ENCODE peak calls at places on chromosomes 1 and 21, in seven cellular contexts. Z, A, K, H, Q, P and W are unnamed samples. For H3K27me3, the result is how much of the 10 kb centered on the place peaks cover.

GRCh38 chr1:206115791-206116190 is 1.4 kb downstream of the AVPR1B start:
- DNase-seq in Z (no peak), A (no peak), K (no peak), H (no peak), Q (no peak), P (no peak), W (no peak)

GRCh38 chr21:34886554-34887385 is 162.3 kb downstream of the RUNX1 start:
- DNase-seq in Z (peak), A (no peak), K (no peak), H (peak), Q (peak), P (no peak), W (no peak)

GRCh38 chr1:43774359-43774758 is 67.0 kb downstream of the ST3GAL3 start:
- DNase-seq in Z (no peak), A (no peak), K (no peak), H (no peak), Q (no peak), P (no peak), W (no peak)

GRCh38 chr1:235942625-235942934 is 75.9 kb upstream of the LYST start:
- DNase-seq in Z (no peak), A (no peak), K (peak), H (no peak), Q (no peak), P (no peak), W (no peak)

GRCh38 chr1:27368872-27369703 is 2.3 kb upstream of the MAP3K6 start:
- DNase-seq in Z (no peak), A (no peak), K (no peak), H (no peak), Q (no peak), P (no peak), W (no peak)

GRCh38 chr1:54624466-54625464 is 1.4 kb upstream of the FAM151A start:
- DNase-seq in Z (no peak), A (no peak), K (no peak), H (peak), Q (peak), P (no peak), W (no peak)

GRCh38 chr21:37266515-37267221 is 466 bp downstream of the VPS26C start:
- DNase-seq in Z (no peak), A (no peak), K (no peak), H (peak), Q (peak), P (no peak), W (no peak)

GRCh38 chr1:3774503-3775247 is 2.1 kb downstream of the SMIM1 start:
- DNase-seq in Z (peak), A (no peak), K (no peak), H (no peak), Q (no peak), P (no peak), W (no peak)

GRCh38 chr21:25186278-25186677 is 421.0 kb downstream of the MRPL39 start:
- DNase-seq in Z (peak), A (no peak), K (no peak), H (no peak), Q (no peak), P (peak), W (no peak)

GRCh38 chr1:84143796-84144565 is at the start of gene PRKACB:
- DNase-seq in Z (no peak), A (no peak), K (no peak), H (no peak), Q (no peak), P (peak), W (no peak)

GRCh38 chr1:26378088-26378878 is 5.7 kb upstream of the ZNF683 start:
- DNase-seq in Z (no peak), A (peak), K (no peak), H (peak), Q (peak), P (peak), W (no peak)

GRCh38 chr1:109904105-109904817 is 6.4 kb upstream of the CSF1 start:
- DNase-seq in Z (peak), A (no peak), K (no peak), H (no peak), Q (no peak), P (no peak), W (no peak)

GRCh38 chr1:56788588-56788987 is 30.6 kb downstream of the FYB2 start:
- DNase-seq in Z (peak), A (peak), K (no peak), H (no peak), Q (no peak), P (no peak), W (no peak)

GRCh38 chr1:14780271-14780670 is 181.8 kb downstream of the KAZN start:
- DNase-seq in Z (no peak), A (no peak), K (no peak), H (no peak), Q (no peak), P (no peak), W (no peak)

GRCh38 chr1:14781811-14782210 is 183.3 kb downstream of the KAZN start:
- DNase-seq in Z (no peak), A (no peak), K (no peak), H (no peak), Q (no peak), P (no peak), W (no peak)

GRCh38 chr1:14783592-14783886 is 185.1 kb downstream of the KAZN start:
- DNase-seq in Z (no peak), A (no peak), K (no peak), H (no peak), Q (peak), P (no peak), W (no peak)

GRCh38 chr1:14784790-14785773 is 186.6 kb downstream of the KAZN start:
- DNase-seq in Z (no peak), A (no peak), K (no peak), H (no peak), Q (no peak), P (no peak), W (no peak)

GRCh38 chr1:14782741-14783591 is 184.5 kb downstream of the KAZN start:
- DNase-seq in Z (no peak), A (no peak), K (no peak), H (no peak), Q (no peak), P (no peak), W (no peak)
- TF ChIP-seq CTCF in Z (no peak), A (no peak), K (no peak), H (no peak), Q (no peak), P (no peak), W (no peak)

DNA sequence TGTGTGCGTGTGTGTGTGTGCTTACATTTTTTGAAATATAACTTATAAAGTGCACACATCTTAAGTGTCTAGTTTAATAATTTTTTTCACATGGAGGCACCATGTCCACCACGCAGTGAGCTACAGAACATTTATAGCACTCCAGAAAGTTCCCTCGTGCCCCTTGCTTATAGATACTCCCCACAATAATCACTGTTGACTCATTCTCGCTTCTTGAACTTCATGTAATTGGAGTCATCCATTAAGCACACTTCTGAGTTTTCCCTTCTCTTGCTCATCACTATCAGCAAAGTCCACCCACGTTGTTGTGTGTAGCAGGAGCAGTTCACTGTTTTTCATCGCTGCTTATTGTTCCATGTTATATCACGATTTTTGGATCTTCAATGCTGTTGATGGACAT is 78.4 kb upstream of the DISP3 start:
- DNase-seq in Z (no peak), A (no peak), K (no peak), H (no peak), Q (no peak), P (no peak), W (no peak)
- H3K27me3 ChIP-seq in Z (under half), A (under half), K (under half), H (under half), Q (under half), P (under half), W (under half)

DNA sequence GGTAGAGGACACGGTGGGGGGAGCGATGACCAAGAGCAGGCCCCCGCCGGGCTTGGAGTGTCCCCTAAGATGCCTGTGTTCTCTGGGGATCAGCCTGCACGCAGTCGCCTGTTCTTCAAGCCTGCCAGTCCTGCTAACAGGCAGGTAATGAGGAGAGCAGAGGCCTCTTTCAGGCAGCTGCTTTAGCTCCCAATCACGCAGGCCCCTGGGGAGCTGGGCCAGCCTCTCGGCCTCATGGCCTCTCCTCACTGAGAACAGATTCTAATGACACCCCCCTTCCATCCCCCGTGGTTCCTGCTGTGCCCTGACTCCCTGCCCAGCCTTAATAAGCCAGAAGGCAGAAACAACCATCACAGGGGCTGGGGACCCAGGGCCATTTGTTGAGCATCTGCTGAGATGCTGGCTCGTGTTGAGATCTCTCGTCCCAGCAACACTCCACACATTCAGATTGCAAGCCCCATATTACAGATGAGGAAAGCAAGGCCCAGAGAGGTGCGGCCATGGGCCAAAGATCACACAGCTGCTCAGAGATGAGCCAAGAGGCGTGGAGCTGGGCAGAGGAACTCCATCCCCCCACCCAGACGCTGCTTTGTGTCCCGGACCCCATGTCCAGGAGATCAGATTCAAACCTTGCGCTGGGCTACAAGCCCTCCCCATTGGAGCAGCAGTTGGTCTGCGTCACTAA is 71.6 kb upstream of the CASZ1 start:
- DNase-seq in Z (no peak), A (no peak), K (no peak), H (no peak), Q (no peak), P (no peak), W (no peak)
- TF ChIP-seq POLR2A in Z (no peak), A (no peak), K (no peak), H (no peak), Q (no peak), P (no peak), W (no peak)

DNA sequence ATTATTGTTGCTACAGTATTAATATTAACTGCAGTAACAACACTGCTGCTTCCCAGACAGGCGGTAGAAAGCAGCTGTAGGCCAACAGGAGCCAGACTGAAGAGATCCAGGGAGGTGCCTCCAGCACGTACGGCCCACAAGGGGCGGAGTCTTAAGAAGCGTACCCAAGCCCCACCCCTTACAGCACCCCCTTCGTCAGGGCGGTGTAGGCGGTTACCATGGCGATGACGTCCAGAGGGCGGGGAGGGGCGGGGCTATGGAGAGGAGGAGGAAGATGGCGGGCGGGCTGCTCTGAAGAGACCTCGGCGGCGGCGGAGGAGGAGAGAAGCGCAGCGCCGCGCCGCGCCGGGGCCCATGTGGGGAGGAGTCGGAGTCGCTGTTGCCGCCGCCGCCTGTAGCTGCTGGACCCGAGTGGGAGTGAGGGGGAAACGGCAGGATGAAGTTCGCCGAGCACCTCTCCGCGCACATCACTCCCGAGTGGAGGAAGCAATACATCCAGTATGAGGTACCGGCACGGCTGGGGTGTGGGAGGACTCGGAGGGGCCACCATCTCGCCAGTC is at the start of gene XPR1:
- DNase-seq in Z (peak), A (peak), K (peak), H (peak), Q (peak), P (peak), W (peak)
- TF ChIP-seq CTCF in Z (no peak), A (no peak), K (peak), H (peak), Q (peak), P (peak), W (peak)